ENCODE peak calls at places on chromosome 5, in four cellular contexts. One of them, this sample, is unnamed. For H3K36me3, the result is how much of the 10 kb centered on the place peaks cover.

GRCh38 chr5:5321137-5321536 is 101.3 kb upstream of the ICE1 start:
- DNase-seq in left ventricle myocardium inferior: no peak
- DNase-seq in heart left ventricle: no peak
- DNase-seq in BJ: no peak
- DNase-seq in this sample: no peak

GRCh38 chr5:73515232-73515631 is 17.0 kb downstream of the BTF3 start:
- DNase-seq in left ventricle myocardium inferior: no peak
- DNase-seq in heart left ventricle: no peak
- DNase-seq in BJ: no peak
- DNase-seq in this sample: no peak

GRCh38 chr5:95822038-95822407 is 503 bp downstream of the GLRX start:
- DNase-seq in left ventricle myocardium inferior: peak
- DNase-seq in BJ: no peak
- DNase-seq in heart left ventricle: peak
- DNase-seq in this sample: peak

GRCh38 chr5:156715287-156715686 is 134.8 kb upstream of the PPP1R2B start:
- DNase-seq in BJ: no peak
- DNase-seq in left ventricle myocardium inferior: no peak
- DNase-seq in heart left ventricle: no peak
- DNase-seq in this sample: no peak

GRCh38 chr5:14153071-14153864 is 10.1 kb downstream of the TRIO start:
- DNase-seq in heart left ventricle: no peak
- DNase-seq in left ventricle myocardium inferior: no peak
- DNase-seq in BJ: no peak
- DNase-seq in this sample: peak

GRCh38 chr5:79120221-79120620 is 8.6 kb downstream of the BHMT start:
- DNase-seq in heart left ventricle: no peak
- DNase-seq in left ventricle myocardium inferior: no peak
- DNase-seq in BJ: no peak
- DNase-seq in this sample: no peak

GRCh38 chr5:38796000-38796738 is 49.6 kb upstream of the OSMR start:
- DNase-seq in heart left ventricle: no peak
- DNase-seq in left ventricle myocardium inferior: peak
- DNase-seq in BJ: no peak
- DNase-seq in this sample: peak

GRCh38 chr5:143033535-143034260 is 263.5 kb downstream of the ARHGAP26 start:
- DNase-seq in heart left ventricle: no peak
- DNase-seq in left ventricle myocardium inferior: no peak
- DNase-seq in BJ: peak
- DNase-seq in this sample: no peak

GRCh38 chr5:94863951-94864350 is 245.5 kb downstream of the SLF1 start:
- DNase-seq in left ventricle myocardium inferior: no peak
- DNase-seq in BJ: no peak
- DNase-seq in heart left ventricle: no peak
- DNase-seq in this sample: no peak

GRCh38 chr5:180291234-180291940 is 496 bp downstream of the MAPK9 start:
- DNase-seq in BJ: no peak
- DNase-seq in heart left ventricle: no peak
- DNase-seq in left ventricle myocardium inferior: no peak
- DNase-seq in this sample: no peak

GRCh38 chr5:135251099-135251498 is 147.9 kb downstream of the MACROH2A1 start:
- DNase-seq in heart left ventricle: no peak
- DNase-seq in left ventricle myocardium inferior: no peak
- DNase-seq in BJ: no peak
- DNase-seq in this sample: peak

GRCh38 chr5:177499842-177500241 is 2.4 kb upstream of the PDLIM7 start:
- DNase-seq in BJ: no peak
- DNase-seq in left ventricle myocardium inferior: no peak
- DNase-seq in heart left ventricle: no peak
- DNase-seq in this sample: no peak

GRCh38 chr5:14268236-14268701 is 125.1 kb downstream of the TRIO start:
- DNase-seq in BJ: peak
- DNase-seq in left ventricle myocardium inferior: no peak
- DNase-seq in heart left ventricle: no peak
- DNase-seq in this sample: no peak

GRCh38 chr5:7927466-7928375 is 58.8 kb downstream of the MTRR start:
- DNase-seq in left ventricle myocardium inferior: no peak
- DNase-seq in heart left ventricle: no peak
- DNase-seq in BJ: no peak
- DNase-seq in this sample: no peak

GRCh38 chr5:6849569-6849968 is 136.3 kb downstream of the TENT4A start:
- DNase-seq in left ventricle myocardium inferior: no peak
- DNase-seq in BJ: no peak
- DNase-seq in heart left ventricle: no peak
- DNase-seq in this sample: no peak

GRCh38 chr5:55421074-55421529 is 113.3 kb downstream of the MTREX start:
- DNase-seq in left ventricle myocardium inferior: no peak
- DNase-seq in BJ: no peak
- DNase-seq in heart left ventricle: no peak
- DNase-seq in this sample: no peak

GRCh38 chr5:3531320-3531986 is 64.2 kb upstream of the IRX1 start:
- DNase-seq in heart left ventricle: no peak
- DNase-seq in left ventricle myocardium inferior: no peak
- DNase-seq in BJ: no peak
- DNase-seq in this sample: no peak

GRCh38 chr5:10124287-10124686 is 125.4 kb downstream of the ATPSCKMT start:
- DNase-seq in BJ: no peak
- DNase-seq in left ventricle myocardium inferior: peak
- DNase-seq in heart left ventricle: no peak
- DNase-seq in this sample: no peak

GRCh38 chr5:170173227-170173626 is 59.6 kb upstream of the C5orf58 start:
- DNase-seq in heart left ventricle: no peak
- DNase-seq in BJ: no peak
- DNase-seq in left ventricle myocardium inferior: no peak
- DNase-seq in this sample: no peak

GRCh38 chr5:158522001-158522400 is 577.7 kb downstream of the EBF1 start:
- DNase-seq in heart left ventricle: no peak
- DNase-seq in left ventricle myocardium inferior: no peak
- DNase-seq in BJ: no peak
- DNase-seq in this sample: no peak

GRCh38 chr5:143154495-143155375 is 248.8 kb downstream of the NR3C1 start:
- DNase-seq in left ventricle myocardium inferior: no peak
- DNase-seq in heart left ventricle: no peak
- DNase-seq in BJ: no peak
- DNase-seq in this sample: no peak

GRCh38 chr5:130243641-130244040 is 339.4 kb downstream of the CHSY3 start:
- DNase-seq in BJ: no peak
- DNase-seq in left ventricle myocardium inferior: no peak
- DNase-seq in heart left ventricle: no peak
- DNase-seq in this sample: no peak

GRCh38 chr5:1162729-1163128 is 38.7 kb upstream of the SLC6A19 start:
- DNase-seq in heart left ventricle: no peak
- DNase-seq in left ventricle myocardium inferior: no peak
- DNase-seq in BJ: no peak
- DNase-seq in this sample: no peak

GRCh38 chr5:146283344-146283761 is 55.3 kb upstream of the POU4F3 start:
- DNase-seq in BJ: peak
- DNase-seq in left ventricle myocardium inferior: no peak
- DNase-seq in heart left ventricle: no peak
- DNase-seq in this sample: no peak

GRCh38 chr5:175597718-175598117 is 60.2 kb upstream of the HRH2 start:
- DNase-seq in heart left ventricle: no peak
- DNase-seq in left ventricle myocardium inferior: no peak
- DNase-seq in BJ: no peak
- DNase-seq in this sample: no peak

GRCh38 chr5:121887727-121888126 is 36.0 kb downstream of the FTMT start:
- DNase-seq in left ventricle myocardium inferior: no peak
- DNase-seq in heart left ventricle: no peak
- DNase-seq in BJ: no peak
- DNase-seq in this sample: no peak

GRCh38 chr5:97425511-97425910 is 242.5 kb upstream of the RIOK2 start:
- DNase-seq in BJ: no peak
- DNase-seq in left ventricle myocardium inferior: no peak
- DNase-seq in heart left ventricle: no peak
- DNase-seq in this sample: no peak

GRCh38 chr5:180423598-180423997 is 70.5 kb upstream of the GFPT2 start:
- DNase-seq in heart left ventricle: no peak
- DNase-seq in BJ: no peak
- DNase-seq in left ventricle myocardium inferior: no peak
- DNase-seq in this sample: no peak

GRCh38 chr5:80931423-80931822 is 28.7 kb upstream of the RASGRF2 start:
- DNase-seq in BJ: no peak
- DNase-seq in left ventricle myocardium inferior: no peak
- DNase-seq in heart left ventricle: no peak
- DNase-seq in this sample: no peak

GRCh38 chr5:116455061-116455460 is 119.6 kb downstream of the SEMA6A start:
- DNase-seq in BJ: no peak
- DNase-seq in left ventricle myocardium inferior: no peak
- DNase-seq in heart left ventricle: no peak
- DNase-seq in this sample: no peak

GRCh38 chr5:79843450-79844388 is 147.3 kb downstream of the MTX3 start:
- DNase-seq in left ventricle myocardium inferior: no peak
- DNase-seq in BJ: no peak
- DNase-seq in heart left ventricle: no peak
- DNase-seq in this sample: no peak

GRCh38 chr5:138873096-138873885 is 1.8 kb downstream of the LRRTM2 start:
- DNase-seq in BJ: no peak
- DNase-seq in left ventricle myocardium inferior: no peak
- DNase-seq in heart left ventricle: no peak
- DNase-seq in this sample: no peak

GRCh38 chr5:19462019-19462418 is 526.0 kb downstream of the CDH18 start:
- DNase-seq in left ventricle myocardium inferior: no peak
- DNase-seq in BJ: no peak
- DNase-seq in heart left ventricle: no peak
- DNase-seq in this sample: no peak

GRCh38 chr5:81850494-81850893 is 99.6 kb upstream of the SSBP2 start:
- DNase-seq in heart left ventricle: no peak
- DNase-seq in left ventricle myocardium inferior: no peak
- DNase-seq in BJ: peak
- DNase-seq in this sample: peak

GRCh38 chr5:130335116-130335515 is 430.9 kb downstream of the CHSY3 start:
- DNase-seq in BJ: no peak
- DNase-seq in left ventricle myocardium inferior: no peak
- DNase-seq in heart left ventricle: no peak
- DNase-seq in this sample: no peak

GRCh38 chr5:53942724-53943123 is 367.6 kb downstream of the ARL15 start:
- DNase-seq in left ventricle myocardium inferior: no peak
- DNase-seq in heart left ventricle: no peak
- DNase-seq in BJ: no peak
- DNase-seq in this sample: no peak

GRCh38 chr5:102927007-102927406 is 171.9 kb downstream of the PAM start:
- DNase-seq in BJ: no peak
- DNase-seq in heart left ventricle: no peak
- DNase-seq in left ventricle myocardium inferior: no peak
- DNase-seq in this sample: no peak

GRCh38 chr5:165495829-165496380 is 1990.5 kb downstream of the MAT2B start:
- DNase-seq in BJ: no peak
- DNase-seq in heart left ventricle: no peak
- DNase-seq in left ventricle myocardium inferior: no peak
- DNase-seq in this sample: no peak

GRCh38 chr5:76836181-76836580 is 13.6 kb upstream of the S100Z start:
- DNase-seq in left ventricle myocardium inferior: no peak
- DNase-seq in BJ: no peak
- DNase-seq in heart left ventricle: no peak
- DNase-seq in this sample: no peak

GRCh38 chr5:178595750-178596149 is 5.6 kb upstream of the COL23A1 start:
- DNase-seq in left ventricle myocardium inferior: no peak
- DNase-seq in heart left ventricle: no peak
- DNase-seq in BJ: no peak
- DNase-seq in this sample: no peak
- H3K4me3 ChIP-seq in left ventricle myocardium inferior: no peak
- H3K4me3 ChIP-seq in heart left ventricle: no peak
- H3K4me3 ChIP-seq in BJ: no peak
- H3K4me3 ChIP-seq in this sample: no peak

DNA sequence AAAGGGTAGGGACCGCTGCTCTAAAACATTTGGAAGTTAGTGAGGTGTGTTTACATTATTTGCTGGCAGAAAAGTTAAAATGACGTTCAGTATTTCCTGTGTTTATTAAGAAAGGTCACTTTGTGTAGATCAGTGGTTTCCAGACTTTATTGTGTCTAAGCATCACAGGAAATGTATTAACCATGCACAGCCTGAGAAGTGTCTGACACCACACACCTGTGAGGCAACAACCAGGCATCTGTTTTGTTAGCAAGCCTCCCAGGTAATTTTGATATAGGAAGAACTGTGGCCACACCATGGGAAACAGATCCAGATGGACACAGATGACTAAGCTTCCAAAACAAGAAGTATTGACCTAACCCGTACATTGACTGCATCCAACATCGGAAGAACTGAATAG is 12.0 kb downstream of the TTC1 start:
- DNase-seq in heart left ventricle: no peak
- DNase-seq in left ventricle myocardium inferior: no peak
- DNase-seq in BJ: no peak
- DNase-seq in this sample: no peak
- H3K36me3 ChIP-seq in heart left ventricle: under half
- H3K36me3 ChIP-seq in left ventricle myocardium inferior: under half
- H3K36me3 ChIP-seq in BJ: under half
- H3K36me3 ChIP-seq in this sample: under half

DNA sequence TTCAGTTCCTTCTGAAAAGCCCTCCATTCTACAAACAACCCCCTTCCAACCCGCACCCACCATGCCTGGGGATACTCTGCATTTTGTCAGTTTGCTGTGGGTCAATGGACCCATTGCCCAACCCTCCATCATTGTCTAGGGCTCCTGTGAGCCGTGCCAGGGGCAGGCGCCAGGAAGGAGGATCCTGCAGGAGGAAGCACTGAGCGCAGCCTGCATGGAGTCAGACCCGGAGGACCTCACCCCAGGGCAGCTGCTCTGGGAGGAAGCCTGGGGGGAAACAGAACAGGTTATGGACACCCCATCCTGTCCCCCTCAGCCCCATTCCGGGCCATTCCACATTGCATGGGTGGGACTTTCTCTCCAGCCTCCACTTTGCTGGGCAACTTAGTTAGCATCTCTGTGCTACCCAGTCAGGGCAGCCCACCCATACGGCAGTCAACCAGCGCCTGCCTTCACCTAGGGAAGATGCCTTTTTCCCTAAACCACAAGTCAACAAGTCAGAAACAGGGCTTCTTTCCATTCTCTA is 48.6 kb upstream of the VDAC1 start:
- DNase-seq in BJ: no peak
- DNase-seq in heart left ventricle: no peak
- DNase-seq in left ventricle myocardium inferior: no peak
- DNase-seq in this sample: no peak
- TF ChIP-seq CTCF in BJ: no peak
- TF ChIP-seq CTCF in heart left ventricle: no peak
- TF ChIP-seq CTCF in left ventricle myocardium inferior: no peak
- TF ChIP-seq CTCF in this sample: no peak

GRCh38 chr5:51386916-51387853 is 3.9 kb downstream of the ISL1 start:
- DNase-seq in heart left ventricle: no peak
- DNase-seq in BJ: no peak
- DNase-seq in left ventricle myocardium inferior: no peak
- DNase-seq in this sample: no peak
- H3K4me3 ChIP-seq in heart left ventricle: no peak
- H3K4me3 ChIP-seq in BJ: peak
- H3K4me3 ChIP-seq in left ventricle myocardium inferior: peak
- H3K4me3 ChIP-seq in this sample: no peak

GRCh38 chr5:72228957-72229356 is 91.1 kb downstream of the MRPS27 start:
- DNase-seq in left ventricle myocardium inferior: peak
- DNase-seq in BJ: no peak
- DNase-seq in heart left ventricle: no peak
- DNase-seq in this sample: peak
- H3K36me3 ChIP-seq in left ventricle myocardium inferior: under half
- H3K36me3 ChIP-seq in BJ: under half
- H3K36me3 ChIP-seq in heart left ventricle: under half
- H3K36me3 ChIP-seq in this sample: under half

GRCh38 chr5:66498791-66499207 is 97.4 kb upstream of the MAST4 start:
- DNase-seq in left ventricle myocardium inferior: no peak
- DNase-seq in heart left ventricle: no peak
- DNase-seq in BJ: no peak
- DNase-seq in this sample: no peak

GRCh38 chr5:66494437-66494836 is 101.8 kb upstream of the MAST4 start:
- DNase-seq in heart left ventricle: no peak
- DNase-seq in BJ: no peak
- DNase-seq in left ventricle myocardium inferior: no peak
- DNase-seq in this sample: no peak
- TF ChIP-seq CTCF in heart left ventricle: no peak
- TF ChIP-seq CTCF in BJ: no peak
- TF ChIP-seq CTCF in left ventricle myocardium inferior: no peak
- TF ChIP-seq CTCF in this sample: no peak